ENCODE peak calls at places on chromosomes 2 and 18, in six cellular contexts. C is K562, P is A549, A is endothelial cell of umbilical vein, I is GM12878, G is HepG2. X is an unnamed sample.

GRCh38 chr2:26170795-26171194 is 2.1 kb upstream of the GAREM2 start:
- DNase-seq in C (no peak), P (no peak), A (no peak), I (no peak), G (no peak), X (no peak)

GRCh38 chr18:56542488-56542887 is 95.9 kb downstream of the TXNL1 start:
- DNase-seq in C (no peak), P (no peak), A (no peak), I (no peak), G (no peak), X (no peak)

GRCh38 chr2:32947484-32948143 is 861 bp downstream of the LTBP1 start:
- DNase-seq in C (peak; percentile 59), P (peak; percentile 56), A (peak; percentile 57), I (no peak), G (no peak), X (peak; percentile 9)

GRCh38 chr2:186749179-186749578 is 55.3 kb downstream of the FAM171B start:
- DNase-seq in C (no peak), P (no peak), A (no peak), I (no peak), G (no peak), X (no peak)

GRCh38 chr2:57330447-57330846 is 716.2 kb upstream of the VRK2 start:
- DNase-seq in C (no peak), P (no peak), A (peak; percentile 4), I (no peak), G (no peak), X (no peak)

GRCh38 chr2:213722564-213722963 is 438.3 kb downstream of the SPAG16 start:
- DNase-seq in C (no peak), P (no peak), A (no peak), I (no peak), G (no peak), X (no peak)

GRCh38 chr18:35289293-35290069 is 548 bp downstream of the ZSCAN30 start:
- DNase-seq in C (peak; percentile 19), P (no peak), A (no peak), I (no peak), G (peak; percentile 4), X (peak; percentile 25)

GRCh38 chr2:218343591-218343990 is 13.1 kb upstream of the CATIP start:
- DNase-seq in C (no peak), P (no peak), A (no peak), I (no peak), G (no peak), X (no peak)

GRCh38 chr2:229313591-229313990 is 42.5 kb upstream of the PID1 start:
- DNase-seq in C (no peak), P (no peak), A (no peak), I (no peak), G (no peak), X (no peak)

GRCh38 chr18:22847867-22848451 is 85.2 kb upstream of the RBBP8 start:
- DNase-seq in C (no peak), P (no peak), A (no peak), I (no peak), G (no peak), X (no peak)

GRCh38 chr18:13381907-13382682 is 163.5 kb downstream of the LDLRAD4 start:
- DNase-seq in C (no peak), P (no peak), A (peak; percentile 94), I (no peak), G (no peak), X (no peak)

GRCh38 chr2:178806543-178806942 is 680 bp downstream of the TTN start:
- DNase-seq in C (no peak), P (no peak), A (no peak), I (no peak), G (no peak), X (no peak)

GRCh38 chr2:2855297-2855696 is 522.3 kb downstream of the EIPR1 start:
- DNase-seq in C (no peak), P (no peak), A (no peak), I (no peak), G (no peak), X (no peak)

GRCh38 chr2:40160730-40161129 is 291.2 kb downstream of the SLC8A1 start:
- DNase-seq in C (no peak), P (no peak), A (no peak), I (no peak), G (no peak), X (no peak)

GRCh38 chr2:143223556-143223955 is 94.3 kb downstream of the ARHGAP15 start:
- DNase-seq in C (no peak), P (no peak), A (no peak), I (no peak), G (no peak), X (no peak)

GRCh38 chr2:240584486-240585031 is 2.0 kb upstream of the CAPN10 start:
- DNase-seq in C (no peak), P (no peak), A (no peak), I (peak; percentile 100), G (peak; percentile 73), X (peak; percentile 99)

GRCh38 chr2:172848549-172848948 is 112.9 kb downstream of the RAPGEF4 start:
- DNase-seq in C (no peak), P (no peak), A (peak; percentile 24), I (no peak), G (no peak), X (no peak)

GRCh38 chr2:9815076-9815475 is 28.2 kb upstream of the TAF1B start:
- DNase-seq in C (no peak), P (no peak), A (no peak), I (no peak), G (no peak), X (no peak)

GRCh38 chr18:57910817-57911216 is 107.7 kb upstream of the ATP8B1 start:
- DNase-seq in C (peak; percentile 43), P (peak; percentile 21), A (no peak), I (no peak), G (no peak), X (peak; percentile 16)

GRCh38 chr2:7502306-7502705 is 585.1 kb downstream of the RNF144A start:
- DNase-seq in C (no peak), P (no peak), A (no peak), I (no peak), G (no peak), X (no peak)
- H3K4me3 ChIP-seq in C (no peak overlapping the region), P (no peak overlapping the region), A (no peak overlapping the region), I (no peak overlapping the region), G (no peak overlapping the region), X (no peak overlapping the region)

GRCh38 chr2:120347387-120348010 is 1.6 kb downstream of the INHBB start:
- DNase-seq in C (no peak), P (no peak), A (no peak), I (no peak), G (no peak), X (no peak)
- TF ChIP-seq MYC in C (no peak), P (no peak), A (no peak), I (no peak), G (no peak), X (no peak)

GRCh38 chr2:197707316-197708213 is 2.4 kb downstream of the MARS2 start:
- DNase-seq in C (no peak), P (peak; percentile 25), A (peak; percentile 60), I (no peak), G (peak; percentile 61), X (peak; percentile 77)
- H3K4me3 ChIP-seq in C (peak overlapping the region; percentile 88), P (peak overlapping the region; percentile 64), A (peak overlapping the region; percentile 47), I (peak overlapping the region; percentile 81), G (peak overlapping the region; percentile 85), X (peak overlapping the region; percentile 93)

GRCh38 chr2:120428748-120429147 is 82.8 kb downstream of the INHBB start:
- DNase-seq in C (no peak), P (no peak), A (no peak), I (no peak), G (no peak), X (no peak)
- TF ChIP-seq MYC in C (no peak), P (no peak), A (no peak), I (no peak), G (no peak), X (no peak)

DNA sequence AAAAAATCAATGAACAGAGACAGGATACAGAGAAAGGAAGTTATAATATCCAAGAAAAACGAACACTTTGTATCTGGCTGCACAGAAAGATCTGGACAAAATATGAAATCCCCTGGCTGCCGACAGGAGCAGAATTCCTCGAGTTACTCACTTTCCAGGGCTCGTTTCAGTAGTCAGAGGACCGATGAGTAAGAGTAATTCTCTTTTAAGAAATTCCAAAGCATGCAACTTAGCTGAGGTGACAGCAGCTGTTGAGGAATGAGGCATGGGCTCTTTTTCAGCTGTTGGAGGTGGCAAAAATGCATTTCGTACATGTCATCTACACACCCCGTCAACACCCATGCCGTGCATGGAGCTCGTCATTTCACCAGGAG is 210.7 kb upstream of the SMIM21 start:
- DNase-seq in C (no peak), P (no peak), A (no peak), I (no peak), G (no peak), X (no peak)
- H3K4me3 ChIP-seq in C (no peak overlapping the region), P (no peak overlapping the region), A (no peak overlapping the region), I (no peak overlapping the region), G (no peak overlapping the region), X (no peak overlapping the region)

DNA sequence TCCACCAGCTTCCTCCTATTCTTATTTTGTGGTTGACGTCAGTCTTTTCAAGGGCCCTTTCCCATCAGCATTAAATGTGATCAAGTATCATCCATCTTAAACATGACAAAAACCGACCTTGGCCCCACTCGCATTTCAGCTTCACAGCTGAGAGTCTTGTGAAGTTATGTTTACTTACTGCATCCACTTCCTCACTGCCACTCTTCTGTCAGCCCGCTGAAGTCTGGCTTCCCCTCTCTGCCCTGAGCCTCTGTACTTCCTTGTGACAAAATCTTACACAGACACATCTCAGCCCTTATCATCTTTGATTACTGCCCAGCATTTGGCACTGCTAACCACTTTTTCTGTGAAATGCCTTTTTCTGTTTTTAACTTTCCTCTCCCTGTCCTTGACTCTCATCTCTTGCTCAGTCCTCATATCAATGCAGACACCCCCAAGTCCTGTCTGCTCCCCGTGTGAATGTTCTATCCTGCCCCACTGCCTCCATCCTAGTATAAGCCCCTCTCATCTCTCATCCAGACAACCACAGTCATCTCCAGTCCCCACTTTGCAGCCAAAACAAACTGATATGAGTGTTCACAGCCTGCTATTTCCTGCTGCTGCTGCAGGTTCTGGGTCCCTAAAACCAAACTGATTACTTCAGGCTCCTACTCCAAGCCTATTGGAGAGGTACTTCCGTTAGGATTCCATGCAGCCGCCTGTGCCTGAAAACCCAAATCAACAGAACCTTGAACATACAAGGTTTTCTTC is 31.4 kb downstream of the FOSL2 start:
- DNase-seq in C (no peak), P (no peak), A (no peak), I (no peak), G (no peak), X (peak; percentile 54)
- TF ChIP-seq MYC in C (no peak), P (no peak), A (no peak), I (no peak), G (no peak), X (no peak)